ENCODE peak calls at places on chromosomes 7 and 10, in nine cellular contexts. E, G, B, K, Q, J, W, L and O are unnamed samples.

GRCh38 chr10:60508037-60508436 is 118.4 kb upstream of the ANK3 start:
- DNase-seq in E (peak), G (no peak), B (no peak), K (no peak), Q (no peak), J (no peak), W (no peak), L (no peak), O (no peak)

GRCh38 chr10:46787321-46787615 is 124.0 kb upstream of the PTPN20 start:
- DNase-seq in E (peak), G (no peak), B (peak), K (peak), Q (peak), J (peak), W (no peak), L (no peak), O (peak)

GRCh38 chr10:78277734-78278404 is 244.2 kb downstream of the RPS24 start:
- DNase-seq in E (peak), G (peak), B (no peak), K (no peak), Q (peak), J (no peak), W (peak), L (no peak), O (peak)

GRCh38 chr10:101783736-101784118 is 481 bp upstream of the NPM3 start:
- DNase-seq in E (no peak), G (no peak), B (no peak), K (no peak), Q (no peak), J (no peak), W (no peak), L (no peak), O (no peak)

GRCh38 chr10:50576245-50576815 is 47.4 kb downstream of the SGMS1 start:
- DNase-seq in E (no peak), G (no peak), B (no peak), K (no peak), Q (peak), J (no peak), W (no peak), L (no peak), O (peak)

GRCh38 chr7:137169282-137169698 is 174.2 kb downstream of the PTN start:
- DNase-seq in E (peak), G (peak), B (peak), K (no peak), Q (peak), J (no peak), W (no peak), L (peak), O (peak)

GRCh38 chr7:108596560-108596959 is 26.9 kb downstream of the DNAJB9 start:
- DNase-seq in E (no peak), G (no peak), B (no peak), K (no peak), Q (no peak), J (no peak), W (no peak), L (no peak), O (no peak)

GRCh38 chr7:66967029-66967428 is 28.4 kb downstream of the SBDS start:
- DNase-seq in E (no peak), G (no peak), B (no peak), K (peak), Q (no peak), J (no peak), W (no peak), L (no peak), O (no peak)

GRCh38 chr7:5450549-5451327 is 27.1 kb upstream of the TNRC18 start:
- DNase-seq in E (peak), G (peak), B (peak), K (peak), Q (peak), J (no peak), W (peak), L (peak), O (no peak)

GRCh38 chr7:29207469-29207868 is 12.9 kb downstream of the CHN2 start:
- DNase-seq in E (no peak), G (no peak), B (no peak), K (no peak), Q (peak), J (no peak), W (no peak), L (no peak), O (no peak)

GRCh38 chr7:10908600-10908999 is 65.1 kb upstream of the PHF14 start:
- DNase-seq in E (no peak), G (no peak), B (no peak), K (no peak), Q (no peak), J (no peak), W (no peak), L (no peak), O (no peak)